ENCODE peak calls at places on chromosomes 16 and 17, in seven cellular contexts. One of them, this sample, is unnamed.

GRCh38 chr17:49703557-49704277 is 4.0 kb downstream of the SLC35B1 start:
- DNase-seq in uterus: no peak
- DNase-seq in heart right ventricle: no peak
- DNase-seq in transverse colon: peak
- DNase-seq in hepatocyte: peak
- DNase-seq in heart left ventricle: no peak
- DNase-seq in mammary epithelial cell: peak
- DNase-seq in this sample: peak

GRCh38 chr17:4808378-4808767 is 1.4 kb downstream of the PLD2 start:
- DNase-seq in uterus: peak
- DNase-seq in heart right ventricle: peak
- DNase-seq in transverse colon: peak
- DNase-seq in hepatocyte: no peak
- DNase-seq in heart left ventricle: peak
- DNase-seq in mammary epithelial cell: no peak
- DNase-seq in this sample: peak

GRCh38 chr17:36674278-36674650 is 72.9 kb downstream of the MRM1 start:
- DNase-seq in uterus: no peak
- DNase-seq in heart right ventricle: no peak
- DNase-seq in transverse colon: peak
- DNase-seq in hepatocyte: no peak
- DNase-seq in heart left ventricle: no peak
- DNase-seq in mammary epithelial cell: no peak
- DNase-seq in this sample: no peak

GRCh38 chr17:29918922-29919856 is 10.8 kb downstream of the SSH2 start:
- DNase-seq in uterus: no peak
- DNase-seq in heart right ventricle: no peak
- DNase-seq in transverse colon: no peak
- DNase-seq in hepatocyte: no peak
- DNase-seq in heart left ventricle: no peak
- DNase-seq in mammary epithelial cell: peak
- DNase-seq in this sample: no peak

GRCh38 chr17:7844292-7845154 is 10.3 kb upstream of the TMEM88 start:
- DNase-seq in uterus: peak
- DNase-seq in heart right ventricle: peak
- DNase-seq in transverse colon: peak
- DNase-seq in hepatocyte: peak
- DNase-seq in heart left ventricle: peak
- DNase-seq in mammary epithelial cell: peak
- DNase-seq in this sample: peak

GRCh38 chr16:3812469-3813172 is 67.9 kb downstream of the CREBBP start:
- DNase-seq in uterus: no peak
- DNase-seq in heart right ventricle: no peak
- DNase-seq in transverse colon: no peak
- DNase-seq in hepatocyte: no peak
- DNase-seq in heart left ventricle: no peak
- DNase-seq in mammary epithelial cell: no peak
- DNase-seq in this sample: no peak

GRCh38 chr16:65967376-65967775 is 399.1 kb upstream of the CDH5 start:
- DNase-seq in uterus: no peak
- DNase-seq in heart right ventricle: no peak
- DNase-seq in transverse colon: no peak
- DNase-seq in hepatocyte: no peak
- DNase-seq in heart left ventricle: no peak
- DNase-seq in mammary epithelial cell: no peak
- DNase-seq in this sample: no peak

GRCh38 chr17:37698132-37698615 is 46.7 kb downstream of the HNF1B start:
- DNase-seq in uterus: no peak
- DNase-seq in heart right ventricle: no peak
- DNase-seq in transverse colon: no peak
- DNase-seq in hepatocyte: no peak
- DNase-seq in heart left ventricle: no peak
- DNase-seq in mammary epithelial cell: peak
- DNase-seq in this sample: no peak

GRCh38 chr16:88360999-88361398 is 21.8 kb upstream of the ZNF469 start:
- DNase-seq in uterus: no peak
- DNase-seq in heart right ventricle: no peak
- DNase-seq in transverse colon: no peak
- DNase-seq in hepatocyte: no peak
- DNase-seq in heart left ventricle: no peak
- DNase-seq in mammary epithelial cell: no peak
- DNase-seq in this sample: no peak

GRCh38 chr17:73591278-73592078 is 52.8 kb downstream of the SDK2 start:
- DNase-seq in uterus: no peak
- DNase-seq in heart right ventricle: no peak
- DNase-seq in transverse colon: peak
- DNase-seq in hepatocyte: no peak
- DNase-seq in heart left ventricle: no peak
- DNase-seq in mammary epithelial cell: no peak
- DNase-seq in this sample: no peak

GRCh38 chr17:37743612-37743874 is 1.3 kb downstream of the HNF1B start:
- DNase-seq in uterus: no peak
- DNase-seq in heart right ventricle: no peak
- DNase-seq in transverse colon: peak
- DNase-seq in hepatocyte: peak
- DNase-seq in heart left ventricle: no peak
- DNase-seq in mammary epithelial cell: no peak
- DNase-seq in this sample: no peak

GRCh38 chr17:7836596-7837374 is 2.8 kb downstream of the KDM6B start:
- DNase-seq in uterus: peak
- DNase-seq in heart right ventricle: peak
- DNase-seq in transverse colon: peak
- DNase-seq in hepatocyte: peak
- DNase-seq in heart left ventricle: peak
- DNase-seq in mammary epithelial cell: peak
- DNase-seq in this sample: peak

GRCh38 chr16:30007378-30007895 is 3.4 kb downstream of the DOC2A start:
- DNase-seq in uterus: no peak
- DNase-seq in heart right ventricle: no peak
- DNase-seq in transverse colon: no peak
- DNase-seq in hepatocyte: no peak
- DNase-seq in heart left ventricle: no peak
- DNase-seq in mammary epithelial cell: no peak
- DNase-seq in this sample: no peak

GRCh38 chr16:26795184-26795583 is 271.5 kb upstream of the C16orf82 start:
- DNase-seq in uterus: no peak
- DNase-seq in heart right ventricle: no peak
- DNase-seq in transverse colon: no peak
- DNase-seq in hepatocyte: peak
- DNase-seq in heart left ventricle: no peak
- DNase-seq in mammary epithelial cell: no peak
- DNase-seq in this sample: no peak
- TF ChIP-seq CTCF in uterus: no peak
- TF ChIP-seq CTCF in heart right ventricle: peak
- TF ChIP-seq CTCF in transverse colon: no peak
- TF ChIP-seq CTCF in hepatocyte: peak
- TF ChIP-seq CTCF in heart left ventricle: peak
- TF ChIP-seq CTCF in mammary epithelial cell: no peak
- TF ChIP-seq CTCF in this sample: no peak

GRCh38 chr17:45405250-45406086 is 27.2 kb downstream of the ARHGAP27 start:
- DNase-seq in uterus: no peak
- DNase-seq in heart right ventricle: no peak
- DNase-seq in transverse colon: peak
- DNase-seq in hepatocyte: peak
- DNase-seq in heart left ventricle: no peak
- DNase-seq in mammary epithelial cell: no peak
- DNase-seq in this sample: no peak
- H3K4me3 ChIP-seq in uterus: peak
- H3K4me3 ChIP-seq in heart right ventricle: no peak
- H3K4me3 ChIP-seq in transverse colon: peak
- H3K4me3 ChIP-seq in hepatocyte: no peak
- H3K4me3 ChIP-seq in heart left ventricle: no peak
- H3K4me3 ChIP-seq in mammary epithelial cell: no peak
- H3K4me3 ChIP-seq in this sample: no peak

GRCh38 chr16:27779719-27780161 is 229.8 kb downstream of the KATNIP start:
- DNase-seq in uterus: peak
- DNase-seq in heart right ventricle: no peak
- DNase-seq in transverse colon: no peak
- DNase-seq in hepatocyte: peak
- DNase-seq in heart left ventricle: no peak
- DNase-seq in mammary epithelial cell: peak
- DNase-seq in this sample: no peak
- TF ChIP-seq CTCF in uterus: peak
- TF ChIP-seq CTCF in heart right ventricle: no peak
- TF ChIP-seq CTCF in transverse colon: no peak
- TF ChIP-seq CTCF in hepatocyte: peak
- TF ChIP-seq CTCF in heart left ventricle: no peak
- TF ChIP-seq CTCF in mammary epithelial cell: peak
- TF ChIP-seq CTCF in this sample: peak

DNA sequence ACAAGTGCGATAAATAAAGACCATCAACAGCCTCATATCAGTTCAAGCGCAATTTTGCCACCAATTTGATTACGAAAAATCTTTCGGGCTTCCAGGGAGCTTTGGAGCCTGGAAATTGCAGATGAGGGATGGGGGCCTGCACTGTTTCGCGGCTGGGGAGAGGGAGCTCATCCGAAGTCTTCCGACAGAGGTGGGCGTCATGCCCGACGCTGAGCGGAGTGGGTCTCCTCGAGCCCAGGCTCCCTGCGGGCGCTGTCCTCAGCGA is 115.9 kb upstream of the SMURF2 start:
- DNase-seq in uterus: no peak
- DNase-seq in heart right ventricle: no peak
- DNase-seq in transverse colon: no peak
- DNase-seq in hepatocyte: no peak
- DNase-seq in heart left ventricle: no peak
- DNase-seq in mammary epithelial cell: no peak
- DNase-seq in this sample: no peak
- H3K4me3 ChIP-seq in uterus: peak
- H3K4me3 ChIP-seq in heart right ventricle: peak
- H3K4me3 ChIP-seq in transverse colon: peak
- H3K4me3 ChIP-seq in hepatocyte: no peak
- H3K4me3 ChIP-seq in heart left ventricle: peak
- H3K4me3 ChIP-seq in mammary epithelial cell: no peak
- H3K4me3 ChIP-seq in this sample: no peak

This sample was measured in LNCaP clone FGC.